ENCODE peak calls at places on chromosomes 7 and 10, in four cellular contexts. H, J, L and X are unnamed samples.

GRCh38 chr7:94012748-94013147 is 8.6 kb upstream of the BET1 start:
- DNase-seq in H (peak), J (no peak), L (no peak), X (peak)

GRCh38 chr7:35694161-35694783 is 663 bp downstream of the HERPUD2 start:
- DNase-seq in L (no peak), J (no peak), H (no peak), X (peak)

GRCh38 chr10:11532329-11532728 is 79.1 kb downstream of the USP6NL start:
- DNase-seq in H (no peak), J (no peak), L (peak), X (no peak)

GRCh38 chr10:78605800-78606350 is 462.9 kb upstream of the ZMIZ1 start:
- DNase-seq in J (no peak), H (peak), L (peak), X (no peak)

GRCh38 chr10:122286872-122287271 is 15.8 kb downstream of the BTBD16 start:
- DNase-seq in H (no peak), L (no peak), J (no peak), X (no peak)

GRCh38 chr7:99141756-99142726 is 1.9 kb downstream of the SMURF1 start:
- DNase-seq in H (peak), L (peak), J (no peak), X (peak)

GRCh38 chr7:12007591-12007990 is 175.6 kb upstream of the THSD7A start:
- DNase-seq in H (no peak), L (no peak), J (no peak), X (no peak)

GRCh38 chr7:8125680-8126444 is 136.1 kb downstream of the ICA1 start:
- DNase-seq in H (no peak), J (peak), L (no peak), X (no peak)

GRCh38 chr7:128063025-128063560 is 31.9 kb upstream of the LRRC4 start:
- DNase-seq in H (no peak), J (no peak), L (no peak), X (no peak)

GRCh38 chr10:2856598-2856997 is 210.8 kb upstream of the PFKP start:
- DNase-seq in L (no peak), H (no peak), J (no peak), X (no peak)

GRCh38 chr10:132796846-132797245 is 10.9 kb upstream of the NKX6-2 start:
- DNase-seq in H (no peak), J (no peak), L (no peak), X (no peak)

GRCh38 chr10:48605264-48605615 is 367 bp upstream of the ARHGAP22 start:
- DNase-seq in H (no peak), J (no peak), L (no peak), X (no peak)
- TF ChIP-seq PBX3 in H (no peak), J (no peak), L (no peak), X (no peak)

GRCh38 chr7:27181176-27181520 is 3.9 kb downstream of the HOXA11 start:
- DNase-seq in H (no peak), L (no peak), J (no peak), X (no peak)

GRCh38 chr7:27181795-27182275 is 3.2 kb downstream of the HOXA11 start:
- DNase-seq in J (no peak), L (no peak), H (no peak), X (no peak)

GRCh38 chr7:27179030-27179429 is 4.9 kb upstream of the HOXA10 start:
- DNase-seq in J (no peak), H (no peak), L (no peak), X (no peak)

GRCh38 chr7:27179503-27180430 is 5.3 kb downstream of the HOXA11 start:
- DNase-seq in H (peak), L (peak), J (no peak), X (peak)

GRCh38 chr7:27180431-27181175 is 4.4 kb downstream of the HOXA11 start:
- DNase-seq in L (no peak), J (no peak), H (no peak), X (no peak)
- TF ChIP-seq PBX3 in L (no peak), J (no peak), H (no peak), X (no peak)

GRCh38 chr7:63113713-63114285 is 884.9 kb upstream of the ZNF722 start:
- DNase-seq in L (no peak), H (no peak), J (no peak), X (no peak)

GRCh38 chr7:63112764-63113712 is 885.6 kb upstream of the ZNF722 start:
- DNase-seq in H (no peak), L (no peak), J (no peak), X (peak)

DNA sequence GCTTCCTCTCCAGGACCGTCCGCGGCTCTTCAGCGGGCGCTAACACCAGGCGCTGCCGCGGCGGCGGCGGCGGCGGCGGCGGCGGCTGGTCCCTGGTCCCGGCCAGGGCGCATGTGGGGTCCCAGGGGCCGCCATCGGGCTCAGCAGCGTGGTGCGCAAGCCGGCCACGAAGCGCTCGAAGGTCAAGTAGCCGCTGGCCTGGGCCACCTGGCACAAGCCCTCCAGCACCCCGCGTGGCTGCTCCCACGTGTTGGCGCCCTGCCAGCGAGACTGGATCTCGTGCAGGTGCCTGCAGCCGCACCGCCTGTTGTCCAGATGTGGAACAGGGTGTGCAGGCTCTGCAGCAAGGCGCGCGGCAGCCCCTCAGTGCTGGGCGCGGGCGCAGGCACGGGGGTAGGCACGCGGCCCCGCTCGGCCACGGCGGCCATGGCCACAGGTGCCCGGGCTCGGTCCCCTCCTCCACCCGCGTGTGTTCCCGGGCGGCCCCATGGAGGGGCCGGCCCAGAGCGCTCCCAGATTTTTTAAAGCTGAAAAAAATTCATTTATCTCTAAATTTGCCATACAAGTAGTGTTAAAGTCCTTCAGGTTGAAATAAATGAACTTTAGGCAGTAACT is 884.2 kb upstream of the ZNF722 start:
- DNase-seq in J (no peak), L (no peak), H (no peak), X (peak)
- TF ChIP-seq PBX3 in J (no peak), L (no peak), H (no peak), X (no peak)

GRCh38 chr10:110843031-110843430 is 28.7 kb upstream of the PDCD4 start:
- DNase-seq in H (no peak), L (no peak), J (peak), X (no peak)
- TF ChIP-seq PBX3 in H (no peak), L (no peak), J (no peak), X (no peak)

DNA sequence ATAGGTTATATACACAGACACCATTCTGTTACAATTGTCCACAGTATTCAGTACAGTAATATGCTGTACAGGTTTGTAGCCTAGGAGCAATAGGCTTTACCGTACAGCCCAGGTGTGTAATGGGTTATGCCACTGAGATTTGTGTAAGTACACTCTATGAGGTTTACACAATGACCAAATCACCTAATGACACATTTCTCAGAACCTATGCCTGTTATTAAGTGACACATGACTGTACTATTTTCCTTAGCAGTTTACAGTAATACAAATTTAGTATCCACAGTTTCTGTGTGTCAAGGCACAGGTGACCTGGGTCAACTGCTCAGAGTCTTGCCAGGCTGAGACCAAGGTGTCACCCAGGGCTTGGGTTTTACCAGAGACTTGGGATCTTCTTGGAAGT is 1021.1 kb upstream of the C7orf33 start:
- DNase-seq in H (no peak), J (no peak), L (no peak), X (no peak)
- TF ChIP-seq PBX3 in H (no peak), J (no peak), L (no peak), X (no peak)

GRCh38 chr7:150715293-150715692 is 1.1 kb upstream of the GIMAP1 start:
- DNase-seq in L (no peak), H (no peak), J (no peak), X (no peak)
- TF ChIP-seq PBX3 in L (no peak), H (no peak), J (no peak), X (no peak)

DNA sequence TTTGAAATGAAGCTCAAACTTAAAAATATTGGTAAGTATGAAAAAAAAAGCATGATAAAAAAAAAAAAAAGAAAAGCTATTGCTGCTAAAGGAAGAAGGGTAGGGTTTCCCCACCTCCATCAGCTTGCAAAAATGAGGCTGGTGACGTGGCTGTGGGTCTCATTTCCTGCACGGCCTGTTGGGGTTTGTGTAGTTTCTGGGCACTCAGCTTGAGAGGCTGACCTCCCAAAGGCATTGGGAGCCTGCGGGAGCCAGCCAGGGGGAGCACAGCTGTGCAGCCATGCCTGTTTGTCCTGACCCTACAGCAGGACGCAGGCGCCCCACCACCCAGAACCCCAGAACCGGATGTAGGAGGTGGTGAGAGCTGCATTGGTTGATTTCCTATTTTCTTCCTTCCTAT is 48.8 kb upstream of the CARD11 start:
- DNase-seq in H (no peak), L (no peak), J (peak), X (no peak)
- TF ChIP-seq PBX3 in H (no peak), L (no peak), J (no peak), X (no peak)

DNA sequence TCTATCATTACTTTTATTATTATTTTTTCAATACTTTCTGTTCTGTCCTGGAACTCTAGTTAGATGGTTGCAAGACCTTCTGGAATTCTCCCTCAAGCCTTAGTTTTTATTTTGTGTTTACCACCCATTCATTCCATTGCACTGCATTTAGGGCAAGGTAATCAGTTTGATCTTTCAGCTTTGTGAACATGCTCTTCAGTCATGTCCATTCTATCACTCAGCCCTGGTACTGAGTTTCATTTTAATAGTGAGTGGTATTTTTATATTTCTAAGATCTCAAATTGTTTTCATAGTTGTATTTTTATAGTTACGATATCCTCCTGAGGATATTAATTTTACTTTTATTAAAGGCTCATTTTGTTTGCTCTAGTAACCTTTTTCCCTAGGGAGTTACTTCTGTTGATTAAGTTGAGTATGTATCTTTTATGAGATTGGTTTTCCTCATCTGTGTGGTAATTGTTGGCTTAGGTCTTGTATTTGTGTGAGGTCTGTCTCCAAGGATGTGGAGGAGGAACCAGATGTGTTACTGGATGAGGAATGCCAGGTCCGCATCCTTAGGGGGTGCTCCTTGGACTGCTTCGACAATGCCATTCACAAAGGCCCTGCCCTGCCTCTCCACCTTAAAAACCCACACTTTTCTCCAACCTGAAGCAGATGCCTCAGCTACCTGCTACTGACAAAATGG is 46.7 kb upstream of the RAB18 start:
- DNase-seq in H (no peak), L (no peak), J (no peak), X (no peak)
- TF ChIP-seq PBX3 in H (no peak), L (no peak), J (no peak), X (no peak)

GRCh38 chr7:129169705-129170319 is 18.6 kb upstream of the SMO start:
- DNase-seq in H (no peak), J (no peak), L (no peak), X (no peak)

GRCh38 chr7:129168219-129168991 is 20.0 kb upstream of the SMO start:
- DNase-seq in J (no peak), H (no peak), L (no peak), X (no peak)

GRCh38 chr7:129166745-129167144 is 21.7 kb upstream of the SMO start:
- DNase-seq in J (peak), L (no peak), H (no peak), X (no peak)

GRCh38 chr7:129170373-129171021 is 17.9 kb upstream of the SMO start:
- DNase-seq in J (no peak), L (no peak), H (no peak), X (no peak)

GRCh38 chr7:129169171-129169643 is 19.2 kb upstream of the SMO start:
- DNase-seq in L (no peak), H (no peak), J (no peak), X (no peak)
- TF ChIP-seq PBX3 in L (no peak), H (no peak), J (no peak), X (no peak)

GRCh38 chr10:44195120-44196007 is 189.5 kb downstream of the CXCL12 start:
- DNase-seq in L (peak), J (no peak), H (peak), X (no peak)
- TF ChIP-seq PBX3 in L (no peak), J (no peak), H (no peak), X (no peak)